ENCODE peak calls at places on chromosomes 7 and 10, in six cellular contexts. One of them, this sample, is unnamed.

GRCh38 chr10:110269641-110270318 is 34.9 kb downstream of the SMNDC1 start:
- DNase-seq in activated CD4-positive, CD25-positive, alpha-beta regulatory T cell: no peak
- DNase-seq in right cardiac atrium: no peak
- DNase-seq in DMS153: no peak
- DNase-seq in IMR-90: peak
- DNase-seq in stimulated activated CD8-positive, alpha-beta memory T cell treated with anti-CD3 and anti-CD28 coated beads, Interleukin-7, amount 100 ng/mL, for 1 hour: no peak
- DNase-seq in this sample: no peak

GRCh38 chr10:104445359-104445758 is 91.7 kb downstream of the CFAP58 start:
- DNase-seq in activated CD4-positive, CD25-positive, alpha-beta regulatory T cell: no peak
- DNase-seq in right cardiac atrium: no peak
- DNase-seq in DMS153: no peak
- DNase-seq in IMR-90: peak
- DNase-seq in stimulated activated CD8-positive, alpha-beta memory T cell treated with anti-CD3 and anti-CD28 coated beads, Interleukin-7, amount 100 ng/mL, for 1 hour: no peak
- DNase-seq in this sample: peak

GRCh38 chr7:1123721-1124120 is 35.8 kb downstream of the GPER1 start:
- DNase-seq in activated CD4-positive, CD25-positive, alpha-beta regulatory T cell: no peak
- DNase-seq in right cardiac atrium: peak
- DNase-seq in DMS153: no peak
- DNase-seq in IMR-90: peak
- DNase-seq in stimulated activated CD8-positive, alpha-beta memory T cell treated with anti-CD3 and anti-CD28 coated beads, Interleukin-7, amount 100 ng/mL, for 1 hour: no peak
- DNase-seq in this sample: peak

GRCh38 chr7:103936558-103936957 is 52.9 kb downstream of the RELN start:
- DNase-seq in activated CD4-positive, CD25-positive, alpha-beta regulatory T cell: no peak
- DNase-seq in right cardiac atrium: no peak
- DNase-seq in DMS153: no peak
- DNase-seq in IMR-90: no peak
- DNase-seq in stimulated activated CD8-positive, alpha-beta memory T cell treated with anti-CD3 and anti-CD28 coated beads, Interleukin-7, amount 100 ng/mL, for 1 hour: no peak
- DNase-seq in this sample: no peak

GRCh38 chr7:37973915-37974314 is 53.5 kb downstream of the EPDR1 start:
- DNase-seq in activated CD4-positive, CD25-positive, alpha-beta regulatory T cell: no peak
- DNase-seq in right cardiac atrium: no peak
- DNase-seq in DMS153: no peak
- DNase-seq in IMR-90: no peak
- DNase-seq in stimulated activated CD8-positive, alpha-beta memory T cell treated with anti-CD3 and anti-CD28 coated beads, Interleukin-7, amount 100 ng/mL, for 1 hour: no peak
- DNase-seq in this sample: no peak

GRCh38 chr7:135995751-135996150 is 18.6 kb upstream of the MTPN start:
- DNase-seq in activated CD4-positive, CD25-positive, alpha-beta regulatory T cell: no peak
- DNase-seq in right cardiac atrium: no peak
- DNase-seq in DMS153: no peak
- DNase-seq in IMR-90: peak
- DNase-seq in stimulated activated CD8-positive, alpha-beta memory T cell treated with anti-CD3 and anti-CD28 coated beads, Interleukin-7, amount 100 ng/mL, for 1 hour: no peak
- DNase-seq in this sample: no peak

GRCh38 chr7:151014950-151015349 is 9.3 kb downstream of the ATG9B start:
- DNase-seq in activated CD4-positive, CD25-positive, alpha-beta regulatory T cell: no peak
- DNase-seq in right cardiac atrium: peak
- DNase-seq in DMS153: no peak
- DNase-seq in IMR-90: no peak
- DNase-seq in stimulated activated CD8-positive, alpha-beta memory T cell treated with anti-CD3 and anti-CD28 coated beads, Interleukin-7, amount 100 ng/mL, for 1 hour: no peak
- DNase-seq in this sample: no peak

GRCh38 chr7:117083648-117084047 is 130.3 kb downstream of the ST7 start:
- DNase-seq in activated CD4-positive, CD25-positive, alpha-beta regulatory T cell: no peak
- DNase-seq in right cardiac atrium: no peak
- DNase-seq in DMS153: no peak
- DNase-seq in IMR-90: no peak
- DNase-seq in stimulated activated CD8-positive, alpha-beta memory T cell treated with anti-CD3 and anti-CD28 coated beads, Interleukin-7, amount 100 ng/mL, for 1 hour: no peak
- DNase-seq in this sample: no peak